ENCODE peak calls at places on chromosomes 1 and 21, in seven cellular contexts. L is MM.1S, G is choroid plexus epithelial cell, P is dorsolateral prefrontal cortex, A is left ventricle myocardium inferior, S is Peyer's patch, N is SK-N-SH. F is an unnamed sample.

GRCh38 chr21:37915941-37916794 is at the start of gene KCNJ6:
- DNase-seq in G (peak; percentile 60), A (no peak), P (peak; percentile 58), S (no peak), L (no peak), N (peak; percentile 87), F (peak; percentile 51)

GRCh38 chr1:202798260-202798659 is 10.0 kb downstream of the KDM5B start:
- DNase-seq in G (no peak), L (peak; percentile 68), A (no peak), S (no peak), N (no peak), P (no peak), F (no peak)

GRCh38 chr1:50023292-50024159 is at the start of gene AGBL4:
- DNase-seq in P (peak; percentile 52), S (peak; percentile 63), L (no peak), G (peak; percentile 5), N (peak; percentile 93), A (peak; percentile 55), F (peak; percentile 49)

GRCh38 chr1:68319907-68320306 is 87.6 kb upstream of the WLS start:
- DNase-seq in A (no peak), N (no peak), S (no peak), L (no peak), G (no peak), P (no peak), F (no peak)

GRCh38 chr1:15799004-15799867 is 8.2 kb downstream of the UQCRHL start:
- DNase-seq in N (no peak), A (peak; percentile 23), L (no peak), G (peak; percentile 98), P (peak; percentile 23), S (peak; percentile 76), F (peak; percentile 99)

GRCh38 chr1:2229032-2229920 is 1.2 kb downstream of the SKI start:
- DNase-seq in G (peak; percentile 74), N (peak; percentile 72), A (peak; percentile 78), L (peak; percentile 43), P (peak; percentile 82), S (peak; percentile 82), F (peak; percentile 62)

GRCh38 chr1:236821111-236821625 is 26.1 kb downstream of the MTR start:
- DNase-seq in L (no peak), S (no peak), N (no peak), A (no peak), P (no peak), G (no peak), F (no peak)

GRCh38 chr1:16913616-16913865 is 8.2 kb upstream of the CROCC start:
- DNase-seq in A (no peak), L (no peak), P (no peak), N (no peak), G (no peak), S (no peak), F (no peak)

GRCh38 chr1:21749109-21749508 is 33.8 kb downstream of the USP48 start:
- DNase-seq in G (no peak), L (no peak), S (no peak), P (no peak), N (no peak), A (no peak), F (peak; percentile 10)

GRCh38 chr1:211825990-211826389 is 4.6 kb downstream of the LPGAT1 start:
- DNase-seq in N (no peak), G (peak; percentile 83), P (no peak), S (no peak), L (no peak), A (no peak), F (no peak)

GRCh38 chr1:235979716-235980338 is 85.1 kb downstream of the NID1 start:
- DNase-seq in S (no peak), A (no peak), L (no peak), P (no peak), G (no peak), N (no peak), F (no peak)

GRCh38 chr1:180397190-180397589 is 105.2 kb downstream of the ACBD6 start:
- DNase-seq in G (no peak), S (no peak), P (no peak), N (no peak), L (no peak), A (no peak), F (no peak)

GRCh38 chr1:155051342-155051776 is 243 bp downstream of the ADAM15 start:
- DNase-seq in L (no peak), N (no peak), A (no peak), S (no peak), P (no peak), G (no peak), F (peak; percentile 23)

GRCh38 chr1:155051777-155052398 is 772 bp downstream of the ADAM15 start:
- DNase-seq in L (peak; percentile 48), A (peak; percentile 74), G (no peak), P (no peak), N (peak; percentile 70), S (peak; percentile 74), F (peak; percentile 81)

GRCh38 chr1:155050560-155051341 is at the start of gene ADAM15:
- DNase-seq in A (peak; percentile 87), P (peak; percentile 65), L (peak; percentile 92), N (peak; percentile 99), G (peak; percentile 61), S (peak; percentile 95), F (peak; percentile 87)

GRCh38 chr1:155053531-155054105 is 2.5 kb downstream of the ADAM15 start:
- DNase-seq in P (no peak), S (no peak), G (no peak), N (no peak), L (no peak), A (no peak), F (no peak)

DNA sequence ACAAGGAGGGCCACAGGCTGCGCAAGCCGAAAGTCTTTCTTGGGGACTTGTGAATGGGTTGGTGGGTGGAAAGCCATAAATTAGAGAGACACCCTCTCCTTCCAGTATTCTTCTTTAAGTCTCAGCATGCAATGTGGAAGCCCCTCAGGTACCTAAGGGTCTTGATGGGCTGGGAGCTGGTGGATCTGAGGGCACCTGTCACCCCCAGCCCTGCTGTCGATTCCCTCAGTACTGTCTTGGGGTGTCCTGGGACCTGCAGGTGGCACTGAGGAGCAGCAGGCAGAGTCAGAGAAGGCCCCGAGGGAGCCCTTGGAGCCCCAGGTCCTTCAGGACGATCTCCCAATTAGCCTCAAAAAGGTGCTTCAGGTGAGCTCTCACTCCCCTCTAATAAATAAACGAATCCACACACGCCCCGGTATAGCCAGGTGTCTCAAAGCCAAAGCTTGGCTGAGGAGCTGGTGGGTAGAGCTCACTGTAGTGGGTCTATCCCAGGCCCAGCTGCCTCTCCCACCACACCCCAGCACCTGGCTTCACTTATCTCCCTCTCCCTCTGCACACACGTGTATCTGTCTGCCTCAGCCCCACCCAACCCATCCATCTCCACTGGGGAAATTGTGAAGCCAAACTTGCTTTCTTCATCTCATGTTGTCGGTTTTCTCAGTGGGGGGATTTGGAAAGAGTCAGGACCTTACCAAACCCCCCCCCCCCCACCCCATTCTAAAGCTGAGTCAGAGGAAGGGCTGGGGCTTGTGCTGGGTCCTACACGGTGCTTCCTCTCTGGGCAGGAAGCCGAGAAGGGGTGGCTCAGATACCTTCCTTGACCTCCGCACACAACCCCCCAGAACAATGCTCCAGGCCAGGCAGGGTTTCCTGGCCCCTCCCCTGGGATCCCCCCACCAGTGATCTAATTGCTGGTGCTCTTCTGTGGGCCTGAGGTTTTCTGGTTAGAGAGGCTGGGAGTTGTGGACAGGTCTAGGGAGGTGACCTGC is 1.6 kb downstream of the ADAM15 start:
- DNase-seq in N (peak; percentile 59), S (peak; percentile 70), L (peak; percentile 57), G (no peak), A (peak; percentile 67), P (no peak), F (no peak)
- H3K4me3 ChIP-seq in N (peak overlapping the region; percentile 84), S (peak overlapping the region; percentile 48), L (peak overlapping the region; percentile 97), G (peak overlapping the region; percentile 68), A (peak overlapping the region; percentile 80), P (peak overlapping the region; percentile 87), F (peak overlapping the region; percentile 75)

GRCh38 chr1:40383095-40383487 is 9.6 kb downstream of the SMAP2 start:
- DNase-seq in G (no peak), A (no peak), L (no peak), N (peak; percentile 85), P (peak; percentile 52), S (no peak), F (peak; percentile 76)
- H3K4me3 ChIP-seq in G (no peak overlapping the region), A (no peak overlapping the region), L (no peak overlapping the region), N (peak overlapping the region; percentile 20), P (peak overlapping the region; percentile 41), S (peak overlapping the region; percentile 10), F (peak overlapping the region; percentile 2)

GRCh38 chr1:156689035-156689959 is 12.1 kb upstream of the NES start:
- DNase-seq in N (peak; percentile 85), A (peak; percentile 69), P (peak; percentile 68), G (peak; percentile 81), S (peak; percentile 77), L (peak; percentile 87), F (peak; percentile 82)

GRCh38 chr1:156691216-156691615 is 14.0 kb upstream of the NES start:
- DNase-seq in S (no peak), G (no peak), N (no peak), A (no peak), L (no peak), P (no peak), F (no peak)

GRCh38 chr1:156689960-156690672 is 12.9 kb upstream of the NES start:
- DNase-seq in G (no peak), S (no peak), A (no peak), N (no peak), P (no peak), L (no peak), F (no peak)

GRCh38 chr1:156691665-156692408 is 13.5 kb downstream of the CRABP2 start:
- DNase-seq in A (no peak), L (no peak), G (peak; percentile 28), P (no peak), S (peak; percentile 43), N (no peak), F (peak; percentile 72)

DNA sequence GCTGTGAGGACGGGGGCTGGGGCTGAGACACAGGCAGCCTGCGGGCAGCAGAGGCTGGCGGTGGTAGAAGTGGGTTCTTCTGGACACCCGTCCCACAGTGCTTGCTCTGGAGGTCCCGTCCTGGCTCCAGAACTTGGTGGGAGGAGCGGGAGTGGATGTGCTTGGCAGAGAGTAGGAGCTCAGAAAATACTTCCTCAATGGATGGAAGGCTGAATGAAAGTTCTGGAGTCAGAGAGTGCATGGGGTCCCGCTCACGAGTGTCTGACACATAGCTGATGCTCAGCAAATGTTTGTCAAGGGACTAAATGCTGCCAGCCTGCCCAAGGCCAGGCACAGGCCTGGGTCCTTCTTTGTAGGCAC is 13.4 kb upstream of the NES start:
- DNase-seq in N (no peak), P (no peak), G (no peak), L (no peak), S (no peak), A (no peak), F (no peak)
- H3K4me3 ChIP-seq in N (no peak overlapping the region), P (no peak overlapping the region), G (no peak overlapping the region), L (no peak overlapping the region), S (no peak overlapping the region), A (no peak overlapping the region), F (no peak overlapping the region)

GRCh38 chr1:186473047-186473446 is 12.1 kb upstream of the PDC start:
- DNase-seq in G (no peak), L (no peak), A (no peak), P (no peak), N (no peak), S (no peak), F (no peak)
- H3K4me3 ChIP-seq in G (no peak overlapping the region), L (no peak overlapping the region), A (no peak overlapping the region), P (no peak overlapping the region), N (no peak overlapping the region), S (no peak overlapping the region), F (no peak overlapping the region)